ENCODE peak calls at places on chromosomes 6 and 20, in eight cellular contexts. E, G, C, Q, N, I, V and T are unnamed samples.

GRCh38 chr20:57717797-57718196 is 8.0 kb upstream of the PMEPA1 start:
- DNase-seq in C (no peak), V (no peak), E (no peak), G (no peak), N (no peak), I (no peak), Q (no peak), T (no peak)

GRCh38 chr20:13681248-13682125 is 42.8 kb upstream of the TASP1 start:
- DNase-seq in E (no peak), G (no peak), V (no peak), Q (no peak), N (no peak), I (no peak), C (no peak), T (no peak)

GRCh38 chr20:64106435-64106961 is 867 bp downstream of the NPBWR2 start:
- DNase-seq in C (no peak), N (no peak), E (no peak), Q (no peak), I (peak; percentile 10), V (no peak), G (no peak), T (no peak)

GRCh38 chr6:3308106-3308505 is 49.4 kb downstream of the PSMG4 start:
- DNase-seq in G (no peak), V (no peak), I (no peak), C (no peak), Q (no peak), N (no peak), E (no peak), T (no peak)

GRCh38 chr6:12350644-12351173 is 60.5 kb downstream of the EDN1 start:
- DNase-seq in V (no peak), G (no peak), C (no peak), N (no peak), Q (no peak), I (no peak), E (no peak), T (no peak)

GRCh38 chr20:5772704-5773103 is 22.5 kb downstream of the SHLD1 start:
- DNase-seq in E (no peak), N (no peak), V (no peak), C (no peak), G (no peak), Q (no peak), I (no peak), T (no peak)

GRCh38 chr6:52691718-52692117 is 20.8 kb downstream of the TMEM14A start:
- DNase-seq in C (no peak), V (no peak), I (no peak), G (no peak), N (no peak), Q (no peak), E (no peak), T (no peak)

GRCh38 chr20:41895633-41896032 is 277.5 kb upstream of the CHD6 start:
- DNase-seq in N (no peak), C (no peak), V (no peak), I (no peak), Q (no peak), G (no peak), E (no peak), T (no peak)

GRCh38 chr6:56549014-56549413 is 93.7 kb downstream of the DST start:
- DNase-seq in V (no peak), I (no peak), E (no peak), N (no peak), C (no peak), Q (no peak), G (no peak), T (no peak)

GRCh38 chr20:35269055-35269781 is 8.7 kb downstream of the MMP24OS start:
- DNase-seq in G (no peak), E (no peak), I (peak; percentile 58), Q (peak; percentile 76), V (no peak), C (no peak), N (peak; percentile 36), T (peak; percentile 74)

GRCh38 chr6:36668601-36669390 is 9.7 kb upstream of the CDKN1A start:
- DNase-seq in Q (no peak), N (no peak), C (no peak), I (no peak), V (no peak), E (no peak), G (no peak), T (no peak)

GRCh38 chr6:134816300-134816699 is 133.6 kb downstream of the ALDH8A1 start:
- DNase-seq in Q (peak; percentile 40), C (no peak), N (no peak), V (no peak), E (no peak), I (no peak), G (no peak), T (no peak)

GRCh38 chr6:106114492-106114891 is 28.4 kb downstream of the PRDM1 start:
- DNase-seq in I (no peak), C (no peak), E (no peak), G (no peak), Q (no peak), V (no peak), N (peak; percentile 47), T (no peak)

GRCh38 chr20:32605167-32605656 is 20.1 kb upstream of the NOL4L start:
- DNase-seq in N (no peak), C (no peak), Q (no peak), I (no peak), V (no peak), G (no peak), E (no peak), T (no peak)